ENCODE peak calls at places on chromosomes 3 and 15, in seven cellular contexts. S is Panc1, W is HepG2, L is GM12878, X is K562, K is SK-N-SH, A is HCT116. P is an unnamed sample.
A peak's percentile ranks its signal among the peaks of the same experiment; 100 is the strongest.

GRCh38 chr15:51390932-51391432 is 49.5 kb downstream of the GLDN start:
- DNase-seq in S (no peak), W (no peak), L (no peak), X (no peak), K (no peak), A (no peak), P (peak; percentile 86)

GRCh38 chr3:84820906-84821305 is 137.9 kb upstream of the CADM2 start:
- DNase-seq in S (no peak), W (no peak), L (no peak), X (no peak), K (no peak), A (no peak), P (no peak)

GRCh38 chr3:198090795-198091194 is 130.8 kb downstream of the LMLN start:
- DNase-seq in S (no peak), W (no peak), L (no peak), X (no peak), K (no peak), A (no peak), P (no peak)

GRCh38 chr3:153144779-153145178 is 17.2 kb upstream of the RAP2B start:
- DNase-seq in S (no peak), W (no peak), L (no peak), X (no peak), K (no peak), A (no peak), P (no peak)

GRCh38 chr3:157237886-157238285 is 77.9 kb upstream of the CCNL1 start:
- DNase-seq in S (no peak), W (no peak), L (no peak), X (no peak), K (peak; percentile 4), A (no peak), P (no peak)

GRCh38 chr3:131432441-131432840 is 50.9 kb downstream of the NUDT16 start:
- DNase-seq in S (no peak), W (no peak), L (no peak), X (no peak), K (no peak), A (no peak), P (no peak)

GRCh38 chr15:68281008-68281407 is 3.5 kb downstream of the FEM1B start:
- DNase-seq in S (no peak), W (no peak), L (no peak), X (peak; percentile 23), K (no peak), A (no peak), P (no peak)

GRCh38 chr15:32970847-32971246 is 223.7 kb downstream of the FMN1 start:
- DNase-seq in S (no peak), W (no peak), L (no peak), X (no peak), K (no peak), A (no peak), P (no peak)

GRCh38 chr3:98013428-98014349 is 21.4 kb downstream of the GABRR3 start:
- DNase-seq in S (no peak), W (no peak), L (no peak), X (no peak), K (no peak), A (no peak), P (no peak)

GRCh38 chr3:172145287-172145686 is 105.9 kb downstream of the FNDC3B start:
- DNase-seq in S (no peak), W (no peak), L (peak; percentile 60), X (no peak), K (no peak), A (no peak), P (no peak)

GRCh38 chr3:129016366-129016724 is 15.2 kb downstream of the EFCC1 start:
- DNase-seq in S (no peak), W (peak; percentile 39), L (no peak), X (no peak), K (no peak), A (no peak), P (no peak)

GRCh38 chr3:66115858-66116654 is 77.3 kb upstream of the MAGI1 start:
- DNase-seq in S (no peak), W (peak; percentile 81), L (no peak), X (no peak), K (peak; percentile 19), A (peak; percentile 64), P (peak; percentile 83)

GRCh38 chr3:45994661-45995369 is 809 bp downstream of the FYCO1 start:
- DNase-seq in S (no peak), W (peak; percentile 7), L (no peak), X (peak; percentile 75), K (peak; percentile 59), A (no peak), P (peak; percentile 30)

GRCh38 chr3:144868506-144868905 is 896.9 kb downstream of the DIPK2A start:
- DNase-seq in S (no peak), W (no peak), L (no peak), X (no peak), K (no peak), A (no peak), P (no peak)

GRCh38 chr3:144864646-144865045 is 893.0 kb downstream of the DIPK2A start:
- DNase-seq in S (no peak), W (no peak), L (no peak), X (no peak), K (no peak), A (no peak), P (no peak)

GRCh38 chr3:144865886-144866285 is 894.3 kb downstream of the DIPK2A start:
- DNase-seq in S (no peak), W (no peak), L (no peak), X (no peak), K (no peak), A (no peak), P (no peak)

GRCh38 chr3:144866504-144866903 is 894.9 kb downstream of the DIPK2A start:
- DNase-seq in S (no peak), W (no peak), L (no peak), X (no peak), K (no peak), A (no peak), P (no peak)
- TF ChIP-seq REST in S (no peak), W (no peak), L (no peak), X (no peak), K (no peak), A (no peak), P (no peak)

DNA sequence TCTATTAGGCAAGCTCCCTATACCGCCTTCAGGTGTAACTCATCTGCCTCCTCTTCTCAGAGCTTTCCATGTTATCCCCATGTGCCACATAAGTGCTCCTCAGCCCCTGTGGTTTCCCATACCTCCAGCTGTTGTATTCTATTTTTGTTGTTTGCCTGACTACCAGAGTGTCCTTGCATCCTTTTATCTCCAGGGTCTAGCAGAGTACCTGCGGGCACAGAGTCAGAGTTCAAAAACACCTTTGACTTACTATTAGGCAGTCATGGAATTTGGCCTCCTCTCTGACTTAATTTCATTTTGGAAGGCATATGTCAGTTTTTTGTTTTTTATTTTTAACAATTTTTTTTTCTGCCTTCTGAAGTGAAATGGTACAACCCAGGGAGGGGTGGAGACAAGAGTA is 7.1 kb downstream of the GPR87 start:
- DNase-seq in S (no peak), W (no peak), L (no peak), X (no peak), K (no peak), A (no peak), P (no peak)
- H3K36me3 ChIP-seq in S (no peaks in the 10 kb centered on the region), W (no peaks in the 10 kb centered on the region), L (no peaks in the 10 kb centered on the region), X (no peaks in the 10 kb centered on the region), K (no peaks in the 10 kb centered on the region), A (no peaks in the 10 kb centered on the region), P (no peaks in the 10 kb centered on the region)

GRCh38 chr3:151112731-151113130 is 27.3 kb downstream of the MED12L start:
- DNase-seq in S (no peak), W (no peak), L (no peak), X (no peak), K (no peak), A (no peak), P (no peak)

GRCh38 chr3:151113342-151113741 is 27.9 kb downstream of the MED12L start:
- DNase-seq in S (no peak), W (no peak), L (no peak), X (no peak), K (no peak), A (no peak), P (no peak)

DNA sequence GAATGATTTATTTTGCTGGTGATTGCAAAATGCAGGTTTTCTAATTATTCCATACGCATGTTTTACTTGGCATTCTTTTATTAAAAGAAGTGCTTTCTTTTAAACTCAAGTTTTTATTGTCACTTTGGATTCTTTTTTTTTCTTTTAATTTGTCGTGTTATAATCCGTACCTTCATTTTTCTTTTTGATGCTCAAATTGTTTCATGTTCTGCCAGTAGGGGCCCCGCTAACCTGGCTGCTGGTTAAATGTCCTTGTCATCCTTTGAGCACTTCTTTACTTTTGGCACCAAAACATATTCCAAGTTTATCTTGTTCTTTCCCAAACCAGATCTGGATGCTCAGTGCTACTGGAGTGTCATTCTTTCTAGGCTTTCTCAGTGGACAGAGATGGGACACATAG is 31.6 kb downstream of the MED12L start:
- DNase-seq in S (no peak), W (no peak), L (no peak), X (no peak), K (no peak), A (no peak), P (no peak)
- TF ChIP-seq REST in S (no peak), W (no peak), L (no peak), X (no peak), K (no peak), A (no peak), P (no peak)

GRCh38 chr3:123637131-123637530 is 52.3 kb upstream of the HACD2 start:
- DNase-seq in S (no peak), W (no peak), L (no peak), X (no peak), K (no peak), A (no peak), P (peak; percentile 57)

GRCh38 chr3:123635717-123636116 is 50.9 kb upstream of the HACD2 start:
- DNase-seq in S (no peak), W (no peak), L (no peak), X (no peak), K (no peak), A (no peak), P (no peak)

GRCh38 chr3:123635220-123635619 is 50.4 kb upstream of the HACD2 start:
- DNase-seq in S (no peak), W (no peak), L (no peak), X (no peak), K (no peak), A (no peak), P (peak; percentile 21)

GRCh38 chr3:123637841-123638240 is 53.0 kb upstream of the HACD2 start:
- DNase-seq in S (no peak), W (no peak), L (no peak), X (no peak), K (no peak), A (no peak), P (no peak)

DNA sequence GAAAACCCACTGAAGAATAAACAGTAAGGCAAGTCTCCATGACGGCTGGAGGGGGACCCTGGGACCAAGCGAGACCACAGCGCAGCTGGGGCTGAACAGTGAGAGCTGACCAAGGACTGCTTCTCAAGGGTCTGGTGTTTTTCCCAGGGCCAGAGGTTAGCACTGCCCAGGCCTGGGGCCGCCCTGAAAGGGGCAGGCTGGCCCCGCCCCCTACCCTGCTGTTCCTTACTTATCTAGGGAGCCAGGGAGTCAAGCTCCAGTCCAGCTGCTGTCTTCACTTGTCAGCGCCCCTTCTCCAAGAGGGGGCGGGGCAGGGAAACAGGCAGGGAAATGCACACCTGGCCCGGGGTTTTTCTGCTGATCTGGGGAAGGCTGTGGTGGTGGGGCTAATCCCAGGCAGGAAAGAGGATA is 51.6 kb upstream of the HACD2 start:
- DNase-seq in S (no peak), W (no peak), L (no peak), X (peak; percentile 89), K (no peak), A (no peak), P (peak; percentile 94)
- H3K36me3 ChIP-seq in S (no peaks in the 10 kb centered on the region), W (peaks cover 8% of the 10 kb centered on the region), L (no peaks in the 10 kb centered on the region), X (no peaks in the 10 kb centered on the region), K (peaks cover 44% of the 10 kb centered on the region), A (no peaks in the 10 kb centered on the region), P (no peaks in the 10 kb centered on the region)

GRCh38 chr3:150292891-150293290 is 115.2 kb upstream of the TSC22D2 start:
- DNase-seq in S (no peak), W (no peak), L (no peak), X (no peak), K (no peak), A (no peak), P (no peak)
- TF ChIP-seq REST in S (no peak), W (no peak), L (no peak), X (no peak), K (no peak), A (no peak), P (no peak)

P was measured in GM23338.